ENCODE peak calls at places on chromosomes 2 and 18, in nine cellular contexts. J is GM23338, M is colonic mucosa, V is keratinocyte, T is HepG2, B is cardiac muscle cell, K is right lobe of liver, C is choroid plexus epithelial cell, P is A549. Y is an unnamed sample.

GRCh38 chr2:241014764-241015163 is 16.3 kb downstream of the SNED1 start:
- DNase-seq in J (no peak), M (no peak), V (no peak), T (no peak), B (no peak), K (no peak), C (no peak), P (no peak), Y (no peak)

GRCh38 chr2:112942654-112943002 is 31.7 kb downstream of the IL37 start:
- DNase-seq in J (no peak), M (no peak), V (no peak), T (peak), B (no peak), K (no peak), C (peak), P (no peak), Y (no peak)

GRCh38 chr2:207395535-207396251 is 134.1 kb upstream of the CREB1 start:
- DNase-seq in J (no peak), M (no peak), V (no peak), T (no peak), B (no peak), K (no peak), C (peak), P (no peak), Y (no peak)

GRCh38 chr2:209988010-209988409 is 14.4 kb upstream of the RPE start:
- DNase-seq in J (no peak), M (no peak), V (no peak), T (no peak), B (no peak), K (no peak), C (no peak), P (no peak), Y (no peak)

GRCh38 chr2:219468410-219469185 is 30.1 kb upstream of the GMPPA start:
- DNase-seq in J (no peak), M (no peak), V (no peak), T (no peak), B (no peak), K (no peak), C (no peak), P (no peak), Y (no peak)

GRCh38 chr18:10197097-10197496 is 257.3 kb upstream of the APCDD1 start:
- DNase-seq in J (no peak), M (peak), V (no peak), T (no peak), B (no peak), K (no peak), C (no peak), P (no peak), Y (peak)

GRCh38 chr18:76928179-76928868 is 106.0 kb downstream of the ZNF236 start:
- DNase-seq in J (no peak), M (no peak), V (no peak), T (no peak), B (no peak), K (no peak), C (no peak), P (no peak), Y (no peak)

GRCh38 chr2:231707625-231708049 is 688 bp upstream of the PTMA start:
- DNase-seq in J (no peak), M (peak), V (no peak), T (no peak), B (peak), K (no peak), C (peak), P (no peak), Y (peak)

GRCh38 chr2:190185380-190185779 is 122.9 kb upstream of the MSTN start:
- DNase-seq in J (no peak), M (no peak), V (no peak), T (no peak), B (no peak), K (no peak), C (no peak), P (no peak), Y (no peak)

GRCh38 chr18:21463718-21464117 is 136.8 kb downstream of the ESCO1 start:
- DNase-seq in J (no peak), M (no peak), V (no peak), T (no peak), B (peak), K (no peak), C (no peak), P (no peak), Y (peak)

GRCh38 chr18:24190590-24190989 is 51.7 kb downstream of the CABYR start:
- DNase-seq in J (no peak), M (no peak), V (no peak), T (no peak), B (no peak), K (no peak), C (peak), P (no peak), Y (no peak)

GRCh38 chr2:37119182-37119581 is 34.9 kb downstream of the GPATCH11 start:
- DNase-seq in J (no peak), M (no peak), V (no peak), T (peak), B (no peak), K (no peak), C (no peak), P (no peak), Y (no peak)

GRCh38 chr18:31652875-31653274 is 31.5 kb downstream of the B4GALT6 start:
- DNase-seq in J (no peak), M (no peak), V (no peak), T (no peak), B (no peak), K (no peak), C (no peak), P (no peak), Y (no peak)

GRCh38 chr2:207252416-207252815 is 86.7 kb upstream of the KLF7 start:
- DNase-seq in J (no peak), M (no peak), V (no peak), T (no peak), B (no peak), K (no peak), C (no peak), P (no peak), Y (no peak)

GRCh38 chr18:59085126-59085794 is 54.4 kb upstream of the SEC11C start:
- DNase-seq in J (no peak), M (no peak), V (no peak), T (no peak), B (no peak), K (no peak), C (no peak), P (no peak), Y (no peak)

GRCh38 chr2:226063704-226064390 is 664.3 kb downstream of the NYAP2 start:
- DNase-seq in J (no peak), M (no peak), V (peak), T (no peak), B (no peak), K (no peak), C (peak), P (no peak), Y (peak)

GRCh38 chr2:239226677-239227076 is 174.1 kb downstream of the HDAC4 start:
- DNase-seq in J (no peak), M (no peak), V (no peak), T (no peak), B (no peak), K (no peak), C (no peak), P (no peak), Y (no peak)

GRCh38 chr2:168559187-168559586 is 103.1 kb downstream of the CERS6 start:
- DNase-seq in J (no peak), M (peak), V (peak), T (no peak), B (peak), K (peak), C (peak), P (no peak), Y (no peak)

DNA sequence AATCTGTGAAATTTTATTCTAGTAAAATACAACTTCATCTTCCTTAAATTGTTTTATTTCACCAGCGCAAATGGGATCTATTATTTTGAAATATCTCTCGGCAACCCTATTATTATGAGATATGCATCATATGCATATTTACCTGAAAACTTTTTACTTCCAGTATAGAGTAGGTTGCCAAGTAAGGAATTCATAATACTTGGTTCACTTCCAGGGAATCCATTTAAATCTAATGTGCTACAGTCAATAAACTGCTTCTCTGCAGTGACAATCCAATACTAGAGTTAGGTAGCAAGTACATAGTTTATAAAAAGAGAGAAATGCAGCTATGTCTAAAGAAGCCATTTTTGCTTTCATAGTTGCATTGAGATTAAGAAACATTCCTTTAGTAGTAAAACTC is 88.8 kb upstream of the FAM117B start:
- DNase-seq in J (no peak), M (no peak), V (no peak), T (no peak), B (no peak), K (no peak), C (no peak), P (no peak), Y (no peak)
- H3K4me3 ChIP-seq in J (no peak), M (no peak), V (no peak), T (no peak), B (no peak), K (no peak), C (no peak), P (no peak), Y (no peak)

GRCh38 chr2:172862077-172862476 is 126.4 kb downstream of the RAPGEF4 start:
- DNase-seq in J (no peak), M (no peak), V (no peak), T (no peak), B (no peak), K (no peak), C (no peak), P (no peak), Y (no peak)

GRCh38 chr2:172865422-172865821 is 129.8 kb downstream of the RAPGEF4 start:
- DNase-seq in J (peak), M (no peak), V (no peak), T (no peak), B (no peak), K (no peak), C (no peak), P (no peak), Y (peak)

GRCh38 chr2:172861632-172862031 is 126.0 kb downstream of the RAPGEF4 start:
- DNase-seq in J (no peak), M (no peak), V (no peak), T (no peak), B (no peak), K (no peak), C (no peak), P (no peak), Y (no peak)

GRCh38 chr2:172863341-172863740 is 127.7 kb downstream of the RAPGEF4 start:
- DNase-seq in J (no peak), M (no peak), V (no peak), T (no peak), B (peak), K (no peak), C (no peak), P (no peak), Y (peak)

DNA sequence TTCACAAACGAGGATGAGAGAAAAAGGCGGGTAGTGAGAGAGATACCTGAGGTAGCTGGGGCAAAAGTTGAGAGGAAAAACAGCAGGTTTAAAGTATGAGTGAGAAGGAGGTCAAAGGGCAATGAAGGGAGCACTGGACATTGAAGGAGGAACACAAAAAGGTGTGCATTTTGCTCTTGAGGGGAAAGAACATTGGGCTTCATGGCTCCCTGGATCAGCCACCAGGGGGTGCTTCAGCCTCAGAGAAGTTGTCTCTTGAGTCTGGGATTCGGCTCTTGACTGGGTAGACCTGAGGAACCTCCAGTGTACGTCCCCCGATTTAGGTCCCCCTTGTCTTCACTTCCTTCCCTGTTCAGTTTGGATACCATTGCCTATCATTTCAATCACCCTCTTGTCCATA is 128.5 kb downstream of the RAPGEF4 start:
- DNase-seq in J (peak), M (peak), V (no peak), T (peak), B (peak), K (peak), C (peak), P (no peak), Y (peak)
- TF ChIP-seq CTCF in J (peak), M (peak), V (peak), T (peak), B (peak), K (peak), C (peak), P (peak), Y (peak)

DNA sequence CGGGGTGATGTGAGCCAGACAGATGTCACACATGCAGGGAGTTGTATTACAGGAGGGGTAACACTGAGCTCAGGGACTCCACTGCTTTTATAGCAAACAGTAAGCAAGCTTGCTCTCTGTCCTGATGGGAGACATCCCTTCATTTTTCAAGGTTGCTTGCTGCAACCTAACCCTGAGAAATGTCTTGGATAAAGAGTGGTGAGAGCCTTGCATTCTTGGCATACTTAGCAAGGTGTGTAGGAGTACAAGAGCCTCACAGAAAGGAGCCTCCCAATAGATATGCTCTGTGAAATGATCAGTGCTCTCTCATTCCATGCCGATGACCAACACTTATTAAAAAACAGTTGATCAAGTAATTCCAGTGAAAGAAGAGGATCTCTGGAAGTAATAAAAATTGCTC is 8.1 kb downstream of the PFN4 start:
- DNase-seq in J (peak), M (no peak), V (no peak), T (no peak), B (peak), K (no peak), C (peak), P (no peak), Y (peak)
- H3K4me3 ChIP-seq in J (no peak), M (no peak), V (no peak), T (no peak), B (no peak), K (no peak), C (no peak), P (no peak), Y (no peak)

DNA sequence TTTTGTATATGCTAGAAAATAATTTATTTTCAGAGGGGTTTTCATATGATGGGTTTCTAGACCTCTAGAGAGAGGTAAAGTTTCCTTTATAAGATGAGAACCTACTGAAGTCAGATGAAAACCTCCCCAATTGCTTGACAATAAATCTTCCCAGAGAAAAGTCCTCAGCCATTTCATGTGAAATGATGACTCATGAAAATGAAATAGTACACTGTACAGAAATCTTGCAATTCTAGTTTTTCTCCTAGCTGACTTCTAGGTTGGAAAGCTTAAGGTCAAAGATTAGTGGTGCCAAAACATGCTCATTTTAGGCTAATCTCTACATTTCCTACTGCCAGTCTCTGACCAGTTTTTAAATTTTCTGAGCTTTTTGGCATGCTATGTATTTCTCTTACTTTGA is 826.5 kb upstream of the FSHR start:
- DNase-seq in J (no peak), M (no peak), V (no peak), T (no peak), B (no peak), K (no peak), C (no peak), P (no peak), Y (no peak)
- TF ChIP-seq CTCF in J (no peak), M (no peak), V (no peak), T (no peak), B (no peak), K (no peak), C (no peak), P (no peak), Y (no peak)

DNA sequence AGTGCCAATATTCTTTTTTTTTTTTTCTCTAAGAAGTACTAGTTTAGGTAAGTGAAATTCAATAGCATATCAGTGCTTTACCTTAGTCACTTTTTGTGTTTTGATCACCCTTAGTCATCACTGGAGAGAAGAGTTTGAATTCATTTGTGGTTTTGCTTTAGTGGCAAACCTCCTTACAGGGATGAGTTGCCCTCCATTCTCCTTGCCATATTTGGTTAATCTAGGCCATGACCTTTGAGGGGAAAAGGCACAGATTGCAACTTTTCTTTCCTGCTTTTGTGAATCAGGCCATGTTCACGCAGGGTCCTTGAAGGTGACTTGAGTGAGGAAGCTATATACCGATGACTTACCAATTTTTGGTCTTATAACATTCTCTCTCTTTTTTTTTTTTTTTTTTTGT is 34.4 kb downstream of the PLEKHA3 start:
- DNase-seq in J (no peak), M (no peak), V (no peak), T (no peak), B (no peak), K (no peak), C (peak), P (no peak), Y (peak)
- H3K4me3 ChIP-seq in J (no peak), M (no peak), V (no peak), T (no peak), B (no peak), K (no peak), C (no peak), P (no peak), Y (no peak)

DNA sequence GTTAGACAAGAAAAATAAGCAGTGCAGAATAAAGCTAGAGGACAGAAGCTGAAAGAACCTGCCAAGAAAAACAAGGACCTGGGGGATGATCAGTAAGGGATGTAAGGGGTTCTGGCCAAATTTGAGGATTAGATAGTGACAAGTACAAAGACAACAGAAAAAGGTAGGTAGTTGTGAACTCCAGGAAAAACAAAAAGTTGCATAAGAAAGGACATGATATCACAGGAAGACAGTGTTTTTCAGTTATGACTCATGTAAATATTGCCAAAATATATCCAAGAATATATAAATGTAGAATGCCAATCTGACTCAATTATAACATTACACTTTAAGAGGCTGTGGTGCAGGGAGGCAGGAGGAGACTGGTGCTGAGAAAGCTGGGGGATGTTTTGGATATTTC is 209.8 kb upstream of the SH3BP4 start:
- DNase-seq in J (no peak), M (no peak), V (no peak), T (no peak), B (no peak), K (no peak), C (no peak), P (no peak), Y (no peak)
- TF ChIP-seq CTCF in J (no peak), M (no peak), V (no peak), T (no peak), B (no peak), K (no peak), C (no peak), P (no peak), Y (no peak)

DNA sequence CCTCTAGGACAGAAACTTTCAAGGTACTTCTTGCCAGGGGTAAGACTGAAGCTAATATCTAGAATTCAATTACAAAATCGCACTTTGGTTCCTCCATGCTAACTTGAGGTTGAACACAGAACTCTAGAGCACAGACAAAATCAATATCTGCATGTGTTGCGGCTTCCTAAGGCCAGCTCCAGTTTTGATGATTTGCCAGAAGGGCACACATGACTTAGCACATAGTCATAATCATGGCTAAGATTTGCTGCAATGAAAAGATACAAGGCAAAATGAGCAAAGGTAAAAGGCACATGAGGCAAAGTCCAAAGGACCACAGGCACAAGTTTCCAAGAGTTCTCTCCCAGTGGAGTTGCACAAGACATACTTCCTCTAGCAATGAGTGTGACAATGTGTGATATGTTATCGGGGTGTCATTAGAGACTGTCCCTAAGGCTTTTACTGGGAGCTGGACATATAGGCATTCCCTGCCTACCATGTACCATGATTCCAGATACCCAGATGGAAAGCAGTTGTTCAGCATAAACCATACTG is 24.1 kb upstream of the CXXC1 start:
- DNase-seq in J (no peak), M (no peak), V (no peak), T (no peak), B (no peak), K (no peak), C (no peak), P (no peak), Y (no peak)
- H3K4me3 ChIP-seq in J (no peak), M (no peak), V (no peak), T (no peak), B (no peak), K (no peak), C (no peak), P (no peak), Y (no peak)

Y was measured in fibroblast of the aortic adventitia.